ENCODE peak calls at places on chromosomes 13 and 19, in nine cellular contexts. L, R, G, E, B, K, F, W and Q are unnamed samples.

GRCh38 chr13:112153846-112154245 is 86.9 kb downstream of the SOX1 start:
- DNase-seq in L (no peak), R (no peak), G (peak; percentile 67), E (no peak), B (no peak), K (no peak), F (no peak), W (no peak), Q (no peak)

GRCh38 chr19:45117666-45118065 is 24.7 kb downstream of the PPP1R37 start:
- DNase-seq in L (no peak), R (no peak), G (no peak), E (no peak), B (no peak), K (no peak), F (peak; percentile 45), W (no peak), Q (no peak)

GRCh38 chr13:39269411-39269810 is 231.2 kb downstream of the NHLRC3 start:
- DNase-seq in L (no peak), R (no peak), G (no peak), E (no peak), B (no peak), K (no peak), F (no peak), W (no peak), Q (no peak)

GRCh38 chr19:41426952-41427646 is at the start of gene B3GNT8:
- DNase-seq in L (no peak), R (peak; percentile 25), G (peak; percentile 96), E (peak; percentile 92), B (peak; percentile 70), K (peak; percentile 41), F (peak; percentile 94), W (peak; percentile 96), Q (peak; percentile 84)

GRCh38 chr19:54335979-54336892 is 2.7 kb downstream of the LILRA4 start:
- DNase-seq in L (no peak), R (no peak), G (peak; percentile 70), E (no peak), B (no peak), K (no peak), F (no peak), W (no peak), Q (no peak)

GRCh38 chr19:33193864-33194362 is at the start of gene LRP3:
- DNase-seq in L (no peak), R (no peak), G (no peak), E (peak; percentile 54), B (peak; percentile 43), K (no peak), F (peak; percentile 41), W (peak; percentile 80), Q (peak; percentile 67)

GRCh38 chr13:30796132-30796832 is 60.9 kb downstream of the ALOX5AP start:
- DNase-seq in L (peak; percentile 14), R (peak; percentile 8), G (peak; percentile 76), E (no peak), B (no peak), K (no peak), F (no peak), W (no peak), Q (no peak)

GRCh38 chr13:64127192-64127591 is 2711.5 kb upstream of the PCDH20 start:
- DNase-seq in L (no peak), R (no peak), G (no peak), E (no peak), B (no peak), K (no peak), F (no peak), W (no peak), Q (no peak)

GRCh38 chr13:30934803-30935202 is 2.3 kb downstream of the TEX26 start:
- DNase-seq in L (no peak), R (no peak), G (no peak), E (no peak), B (no peak), K (no peak), F (no peak), W (no peak), Q (no peak)

GRCh38 chr19:45485301-45486077 is 11.4 kb downstream of the RTN2 start:
- DNase-seq in L (peak; percentile 99), R (peak; percentile 85), G (peak; percentile 100), E (peak; percentile 99), B (peak; percentile 99), K (peak; percentile 96), F (peak; percentile 99), W (peak; percentile 99), Q (peak; percentile 98)

GRCh38 chr13:109592776-109593175 is 193.6 kb downstream of the IRS2 start:
- DNase-seq in L (no peak), R (no peak), G (no peak), E (no peak), B (no peak), K (no peak), F (no peak), W (no peak), Q (no peak)

GRCh38 chr13:110467516-110467915 is 94.0 kb downstream of the RAB20 start:
- DNase-seq in L (no peak), R (no peak), G (no peak), E (peak; percentile 35), B (no peak), K (no peak), F (no peak), W (no peak), Q (no peak)

GRCh38 chr13:105346141-105346766 is 1189.2 kb downstream of the EFNB2 start:
- DNase-seq in L (no peak), R (no peak), G (no peak), E (no peak), B (no peak), K (no peak), F (no peak), W (no peak), Q (no peak)

GRCh38 chr13:59744747-59745394 is 418.9 kb downstream of the DIAPH3 start:
- DNase-seq in L (no peak), R (no peak), G (no peak), E (no peak), B (no peak), K (no peak), F (no peak), W (no peak), Q (no peak)

GRCh38 chr19:45653634-45654033 is 14.4 kb upstream of the GIPR start:
- DNase-seq in L (no peak), R (no peak), G (no peak), E (no peak), B (no peak), K (no peak), F (no peak), W (peak; percentile 54), Q (no peak)

GRCh38 chr19:55208880-55209429 is 346 bp downstream of the PTPRH start:
- DNase-seq in L (no peak), R (no peak), G (no peak), E (no peak), B (no peak), K (no peak), F (no peak), W (no peak), Q (no peak)

GRCh38 chr13:32209670-32210069 is 105.5 kb downstream of the ZAR1L start:
- DNase-seq in L (no peak), R (no peak), G (no peak), E (no peak), B (no peak), K (no peak), F (no peak), W (no peak), Q (no peak)

DNA sequence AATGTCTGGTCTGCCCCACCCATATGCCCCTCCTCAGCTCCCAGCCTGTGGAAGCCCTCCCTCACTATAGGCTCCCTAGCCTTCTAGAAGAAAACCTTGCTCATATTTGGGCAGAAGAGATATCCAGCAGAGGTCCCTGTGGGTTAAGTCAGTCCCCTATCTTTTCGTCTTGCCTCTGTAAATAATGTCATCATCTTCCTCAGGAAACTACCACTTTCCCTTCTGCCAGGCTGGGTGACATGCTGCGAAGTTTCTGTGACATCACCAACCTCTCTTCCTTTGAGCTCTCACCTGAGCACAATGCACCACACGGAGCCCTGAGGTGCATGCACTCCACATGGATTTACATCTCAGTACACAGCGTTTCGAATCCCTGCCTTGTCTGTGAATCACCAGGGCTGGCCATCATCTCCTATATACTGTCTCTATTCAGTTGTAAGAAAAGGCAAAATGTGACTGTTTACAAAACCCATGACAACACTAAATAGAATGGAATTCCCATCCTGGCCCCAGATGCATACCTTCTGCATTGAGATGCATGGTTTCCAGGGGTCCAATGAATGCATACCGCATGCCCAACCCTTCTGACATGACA is 112.8 kb downstream of the CRYL1 start:
- DNase-seq in L (no peak), R (no peak), G (peak; percentile 43), E (no peak), B (no peak), K (no peak), F (no peak), W (peak; percentile 73), Q (no peak)
- TF ChIP-seq CTCF in L (no peak), R (no peak), G (no peak), E (no peak), B (no peak), K (no peak), F (no peak), W (no peak), Q (no peak)

DNA sequence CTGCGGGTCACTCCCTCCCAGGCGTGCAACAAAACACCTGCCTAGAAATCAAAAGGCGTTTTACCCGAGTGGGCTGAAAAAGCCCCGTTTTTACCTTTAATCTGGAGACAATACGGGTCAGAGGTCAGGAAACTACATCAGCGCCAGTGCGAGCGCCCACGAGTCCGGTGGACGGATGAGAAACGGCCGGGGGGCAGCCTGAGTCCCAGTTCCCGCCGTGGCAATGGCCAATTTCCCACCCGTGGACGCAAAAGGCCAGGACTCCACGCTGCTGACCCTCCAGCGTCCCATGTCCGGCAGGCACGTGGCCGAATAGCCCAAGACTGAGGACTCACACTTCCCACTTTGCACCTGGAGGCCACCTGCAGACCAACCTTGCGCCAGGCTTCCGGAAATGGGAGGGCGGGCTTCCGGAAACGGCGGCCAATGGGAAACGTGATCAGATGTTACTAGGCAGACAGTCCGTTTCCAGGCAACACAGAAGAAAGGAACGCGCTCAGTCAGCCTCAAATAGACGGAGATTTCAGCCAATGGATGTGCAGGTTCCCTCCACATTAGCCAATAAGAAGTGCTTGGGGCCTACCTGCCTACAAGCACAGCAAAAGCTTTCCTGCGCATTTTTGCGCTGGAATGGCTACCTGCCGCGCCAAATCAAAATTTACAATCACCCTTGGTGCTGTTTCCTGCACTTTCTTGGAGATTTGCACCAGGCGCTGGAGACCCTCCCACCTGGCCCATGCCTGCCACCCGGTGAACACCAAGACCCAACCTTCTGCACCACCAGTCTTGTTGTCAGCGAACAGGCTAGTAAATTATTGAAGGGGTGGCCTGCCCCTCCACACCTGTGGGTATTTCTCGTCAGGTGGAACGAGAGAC is 47.4 kb downstream of the ZFP14 start:
- DNase-seq in L (peak; percentile 91), R (peak; percentile 69), G (peak; percentile 92), E (peak; percentile 70), B (peak; percentile 90), K (peak; percentile 17), F (peak; percentile 87), W (peak; percentile 99), Q (peak; percentile 93)
- TF ChIP-seq CTCF in L (no peak), R (no peak), G (no peak), E (no peak), B (no peak), K (no peak), F (no peak), W (peak; percentile 35), Q (peak; percentile 47)

GRCh38 chr19:51296331-51297093 is 14.9 kb upstream of the IGLON5 start:
- DNase-seq in L (no peak), R (no peak), G (no peak), E (no peak), B (no peak), K (no peak), F (no peak), W (peak; percentile 67), Q (no peak)
- TF ChIP-seq CTCF in L (peak; percentile 25), R (no peak), G (no peak), E (no peak), B (no peak), K (no peak), F (no peak), W (peak; percentile 62), Q (peak; percentile 26)

GRCh38 chr19:49395581-49396407 is 7.7 kb downstream of the KASH5 start:
- DNase-seq in L (no peak), R (no peak), G (no peak), E (peak; percentile 74), B (no peak), K (no peak), F (no peak), W (no peak), Q (no peak)
- TF ChIP-seq CTCF in L (no peak), R (no peak), G (no peak), E (no peak), B (no peak), K (no peak), F (no peak), W (no peak), Q (no peak)